ENCODE peak calls at places on chromosomes 3 and 15, in four cellular contexts. B is GM13977, I is mucosa of descending colon, S is fibroblast of mammary gland. E is an unnamed sample.

GRCh38 chr15:84715442-84716035 is 400 bp downstream of the SEC11A start:
- DNase-seq in B (no peak), I (peak; percentile 40), S (peak; percentile 28), E (peak; percentile 42)

GRCh38 chr15:57134877-57135276 is 216.4 kb downstream of the TCF12 start:
- DNase-seq in B (no peak), I (no peak), S (no peak), E (no peak)

GRCh38 chr3:195612075-195612800 is 28.5 kb upstream of the APOD start:
- DNase-seq in B (no peak), I (no peak), S (no peak), E (no peak)

GRCh38 chr3:525415-525814 is 328.9 kb downstream of the CHL1 start:
- DNase-seq in B (no peak), I (no peak), S (no peak), E (no peak)

GRCh38 chr3:41961061-41961749 is 698 bp downstream of the ULK4 start:
- DNase-seq in B (peak; percentile 31), I (peak; percentile 51), S (peak; percentile 55), E (peak; percentile 73)

GRCh38 chr3:73467211-73467610 is 157.5 kb downstream of the PDZRN3 start:
- DNase-seq in B (no peak), I (no peak), S (no peak), E (no peak)

GRCh38 chr15:62834686-62835279 is 207.8 kb upstream of the TPM1 start:
- DNase-seq in B (no peak), I (peak; percentile 73), S (no peak), E (no peak)

GRCh38 chr3:190677001-190677400 is 163.1 kb downstream of the IL1RAP start:
- DNase-seq in B (no peak), I (no peak), S (peak; percentile 20), E (no peak)

GRCh38 chr3:13217736-13218540 is 144.7 kb upstream of the IQSEC1 start:
- DNase-seq in B (no peak), I (no peak), S (no peak), E (no peak)

GRCh38 chr15:100515758-100516157 is 13.0 kb downstream of the CERS3 start:
- DNase-seq in B (no peak), I (no peak), S (peak; percentile 4), E (no peak)

GRCh38 chr15:73937726-73938125 is 11.5 kb downstream of the LOXL1 start:
- DNase-seq in B (no peak), I (no peak), S (no peak), E (no peak)

DNA sequence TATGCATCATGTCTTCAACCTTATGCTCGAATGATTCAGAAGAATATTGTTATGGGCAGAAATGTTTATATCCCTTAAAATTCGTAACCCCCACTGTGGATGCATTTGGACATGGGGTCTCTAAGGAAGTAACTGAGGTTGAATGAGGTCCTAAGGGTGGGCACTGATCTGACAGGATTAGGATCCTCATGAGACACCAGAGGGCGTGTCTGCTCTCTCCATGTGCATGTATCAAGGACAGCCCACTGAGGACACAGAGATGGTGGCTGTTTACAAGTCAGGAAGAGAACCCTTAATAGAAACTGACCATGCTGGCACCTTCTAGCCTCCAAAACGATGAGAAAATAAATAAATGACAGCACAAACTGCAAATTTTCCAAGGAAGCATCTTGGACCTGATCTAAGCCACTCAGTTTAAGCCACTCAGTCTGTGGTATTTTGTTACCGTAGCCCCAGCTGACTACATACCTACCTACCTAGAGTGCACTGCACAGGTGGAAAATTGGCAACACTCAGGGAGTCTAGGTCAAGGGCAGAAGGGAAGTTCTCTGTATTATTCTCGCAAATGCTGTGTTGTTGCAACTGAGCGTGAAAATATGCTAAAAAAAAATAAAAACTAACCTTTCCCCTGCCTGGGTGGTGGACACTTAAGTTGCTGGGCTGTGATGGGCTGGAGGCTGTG is 126.6 kb downstream of the TJP1 start:
- DNase-seq in B (no peak), I (no peak), S (no peak), E (peak; percentile 21)
- TF ChIP-seq CTCF in B (no peak), I (no peak), S (no peak), E (peak; percentile 7)

DNA sequence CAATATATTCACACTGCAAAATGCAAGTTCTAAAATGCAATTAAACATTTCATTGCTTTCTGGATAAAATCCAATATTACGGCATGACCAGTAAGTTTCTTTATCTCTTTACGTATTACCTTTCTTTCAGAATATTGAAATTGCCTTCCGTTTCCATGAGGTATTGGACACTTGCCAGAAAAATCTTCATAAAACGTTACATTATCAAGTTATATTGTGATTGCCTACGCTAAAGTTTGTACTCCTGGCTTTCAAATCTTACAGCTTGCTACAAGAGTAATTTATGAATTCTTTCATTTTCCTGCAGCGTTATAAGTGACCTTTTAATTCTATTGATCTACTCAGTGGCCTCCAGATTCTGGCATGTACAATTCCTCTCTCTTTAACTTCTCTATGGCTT is 1349.3 kb downstream of the OTOL1 start:
- DNase-seq in B (no peak), I (no peak), S (no peak), E (no peak)
- TF ChIP-seq CTCF in B (no peak), I (no peak), S (no peak), E (no peak)

DNA sequence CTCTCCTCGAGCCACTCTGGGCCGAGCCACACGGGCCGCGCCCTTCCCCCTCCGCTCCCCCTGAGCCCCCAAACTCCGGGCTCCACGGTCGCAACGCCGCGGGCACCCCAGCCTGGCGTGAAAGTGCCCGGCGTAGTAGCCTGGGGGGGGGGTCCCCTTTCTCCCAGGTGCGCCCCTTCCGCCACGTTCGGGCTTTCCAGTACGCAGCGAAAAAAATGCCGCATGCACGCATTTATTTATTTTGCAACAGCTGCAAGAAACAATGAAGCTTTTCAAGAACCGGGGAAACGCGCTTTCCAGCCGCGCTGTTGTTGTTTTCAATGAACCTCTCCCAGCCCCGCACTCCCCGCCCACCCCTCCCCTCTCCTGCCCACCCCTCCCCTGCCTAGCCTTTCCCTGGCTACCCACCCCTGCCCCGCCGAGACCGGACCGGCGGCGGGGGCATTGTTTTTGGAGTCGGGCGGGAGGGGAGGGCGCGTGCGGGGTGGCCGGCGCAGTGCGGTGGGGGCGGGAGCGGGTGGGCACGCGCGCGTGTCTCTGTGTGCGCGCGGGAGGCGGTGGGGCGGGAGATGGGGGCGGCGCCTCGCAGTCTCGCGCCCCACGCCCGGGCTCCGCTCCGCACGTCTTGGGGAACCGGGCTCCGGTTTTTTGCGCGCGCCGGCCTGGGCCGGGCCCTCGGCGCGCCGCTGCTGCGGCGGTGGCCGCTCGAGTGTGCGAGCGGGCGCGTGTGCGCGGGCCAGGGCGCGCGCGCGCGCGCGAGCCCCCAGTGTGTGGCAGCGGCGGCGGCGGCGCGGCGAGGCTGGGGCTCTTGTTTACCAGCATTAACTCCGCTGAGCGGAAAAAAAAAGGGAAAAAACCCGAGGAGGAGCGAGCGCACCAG is at the start of gene IGF1R:
- DNase-seq in B (peak; percentile 91), I (peak; percentile 87), S (peak; percentile 82), E (peak; percentile 94)
- TF ChIP-seq CTCF in B (no peak), I (no peak), S (no peak), E (no peak)

DNA sequence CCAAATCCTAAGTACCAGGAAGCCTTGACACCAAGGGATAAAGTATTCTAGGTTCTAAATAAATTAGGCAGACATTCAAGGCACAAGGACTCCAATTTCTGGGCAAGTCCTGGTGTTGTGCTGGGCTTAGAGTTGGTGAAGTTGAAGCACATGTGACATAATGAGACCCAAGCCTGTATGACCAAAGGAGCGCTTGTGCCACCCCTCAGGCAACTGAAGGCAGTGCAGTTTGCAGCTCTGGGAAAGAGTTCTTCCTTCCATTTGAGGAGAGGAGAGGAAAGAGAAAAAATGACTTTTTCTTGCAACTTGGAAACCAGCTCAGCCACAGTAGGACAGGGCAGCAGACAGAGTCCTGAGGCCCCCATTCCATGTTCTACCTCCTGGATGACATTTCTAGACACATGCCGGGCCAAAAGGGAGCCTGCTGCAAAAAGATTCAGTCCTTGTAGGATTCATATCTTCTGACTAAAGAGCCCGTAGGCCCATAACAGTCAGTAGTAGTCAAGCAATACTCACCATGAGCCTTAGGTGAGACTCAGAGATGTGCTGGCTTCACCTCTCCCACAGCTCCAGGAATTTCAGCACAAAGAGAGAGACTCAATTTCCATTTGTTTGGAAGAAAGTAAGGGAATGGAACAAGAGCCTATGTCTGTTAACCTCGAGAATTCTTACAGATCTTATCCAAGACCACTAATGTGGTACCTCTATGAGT is 588.8 kb upstream of the BCHE start:
- DNase-seq in B (no peak), I (peak; percentile 5), S (no peak), E (no peak)
- TF ChIP-seq CTCF in B (no peak), I (no peak), S (no peak), E (no peak)

DNA sequence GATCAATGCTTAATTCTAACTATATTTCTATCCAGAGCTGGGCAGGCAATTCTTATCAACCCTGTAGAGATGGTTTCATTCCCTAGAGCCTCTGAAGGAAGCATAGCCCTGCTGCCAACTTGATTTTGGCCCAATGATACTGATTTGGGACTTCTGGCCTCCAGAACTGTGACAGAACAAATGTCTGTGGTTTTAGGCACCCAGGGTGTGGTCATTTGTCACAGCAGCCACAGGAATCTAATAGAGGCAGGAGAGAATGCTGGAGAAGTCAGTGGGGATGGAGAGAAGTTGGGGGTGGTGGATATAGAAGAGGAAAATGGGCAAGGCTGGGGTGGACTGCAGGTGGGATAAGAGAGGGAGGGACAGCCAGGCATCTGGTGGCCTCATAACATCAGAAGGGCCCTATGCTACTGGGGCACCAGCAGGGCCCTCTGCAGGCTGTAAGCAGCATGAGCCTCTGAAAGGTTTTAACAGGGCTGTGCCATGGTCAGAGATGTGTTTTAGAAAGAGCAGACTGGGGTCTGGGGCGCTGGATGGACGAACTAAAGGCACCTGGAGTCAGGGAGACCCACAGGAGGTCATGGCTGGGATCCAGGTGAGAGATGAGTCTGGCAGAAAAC is 19.8 kb downstream of the MRPS11 start:
- DNase-seq in B (no peak), I (no peak), S (no peak), E (no peak)
- TF ChIP-seq CTCF in B (no peak), I (no peak), S (no peak), E (no peak)

E was measured in GM12865.